ENCODE peak calls at places on chromosomes 1 and 21, in five cellular contexts. Z is left ventricle myocardium inferior, F is H9, C is transverse colon, I is thoracic aorta. X is an unnamed sample.
A peak's percentile ranks its signal among the peaks of the same experiment; 100 is the strongest.

GRCh38 chr1:218247339-218247738 is 37.8 kb upstream of the RRP15 start:
- DNase-seq in Z (no peak), F (no peak), C (no peak), I (no peak), X (no peak)

GRCh38 chr21:46038871-46039397 is 57.4 kb downstream of the COL6A1 start:
- DNase-seq in Z (peak; percentile 76), F (no peak), C (no peak), I (peak; percentile 67), X (no peak)

GRCh38 chr1:243421784-243422183 is 165.9 kb downstream of the SDCCAG8 start:
- DNase-seq in Z (no peak), F (peak; percentile 40), C (peak; percentile 31), I (no peak), X (no peak)

GRCh38 chr1:154334647-154335350 is 9.5 kb downstream of the ATP8B2 start:
- DNase-seq in Z (peak; percentile 84), F (peak; percentile 85), C (peak; percentile 89), I (peak; percentile 81), X (peak; percentile 84)

GRCh38 chr1:209454340-209455014 is 129.0 kb upstream of the CAMK1G start:
- DNase-seq in Z (no peak), F (no peak), C (no peak), I (no peak), X (no peak)

GRCh38 chr1:193060938-193061337 is 1.5 kb downstream of the RO60 start:
- DNase-seq in Z (no peak), F (no peak), C (no peak), I (no peak), X (no peak)

GRCh38 chr1:237187854-237188253 is 145.9 kb downstream of the RYR2 start:
- DNase-seq in Z (no peak), F (no peak), C (no peak), I (no peak), X (no peak)

GRCh38 chr1:53121319-53122172 is 20.9 kb downstream of the SLC1A7 start:
- DNase-seq in Z (peak; percentile 69), F (no peak), C (peak; percentile 16), I (no peak), X (no peak)

GRCh38 chr1:228366062-228366850 is 40.4 kb downstream of the TRIM11 start:
- DNase-seq in Z (no peak), F (no peak), C (no peak), I (no peak), X (no peak)

GRCh38 chr1:16155537-16156410 is at the start of gene EPHA2:
- DNase-seq in Z (peak; percentile 91), F (peak; percentile 95), C (peak; percentile 94), I (peak; percentile 82), X (peak; percentile 87)

GRCh38 chr1:198272492-198272891 is 115.7 kb downstream of the NEK7 start:
- DNase-seq in Z (no peak), F (no peak), C (no peak), I (no peak), X (no peak)

GRCh38 chr1:109724933-109725332 is 12.9 kb downstream of the GSTM5 start:
- DNase-seq in Z (no peak), F (no peak), C (no peak), I (no peak), X (no peak)

GRCh38 chr21:33950425-33951079 is 34.9 kb upstream of the ATP5PO start:
- DNase-seq in Z (no peak), F (no peak), C (no peak), I (no peak), X (no peak)

GRCh38 chr1:220783453-220783852 is 3.3 kb upstream of the MTARC1 start:
- DNase-seq in Z (no peak), F (no peak), C (no peak), I (no peak), X (no peak)

GRCh38 chr1:83418558-83418957 is 580.4 kb downstream of the TTLL7 start:
- DNase-seq in Z (no peak), F (no peak), C (no peak), I (no peak), X (no peak)

GRCh38 chr1:206674745-206675175 is 9.9 kb upstream of the MAPKAPK2 start:
- DNase-seq in Z (no peak), F (no peak), C (peak; percentile 82), I (peak; percentile 43), X (no peak)

GRCh38 chr21:25307489-25307888 is 299.8 kb downstream of the MRPL39 start:
- DNase-seq in Z (no peak), F (no peak), C (no peak), I (no peak), X (no peak)

GRCh38 chr1:206685749-206686485 is 1.2 kb downstream of the MAPKAPK2 start:
- DNase-seq in Z (peak; percentile 61), F (no peak), C (peak; percentile 53), I (no peak), X (peak; percentile 56)

GRCh38 chr1:242468749-242469148 is 55.7 kb downstream of the PLD5 start:
- DNase-seq in Z (no peak), F (no peak), C (peak; percentile 49), I (no peak), X (no peak)

GRCh38 chr1:89484097-89485038 is 40.3 kb upstream of the LRRC8B start:
- DNase-seq in Z (no peak), F (no peak), C (no peak), I (no peak), X (no peak)

GRCh38 chr1:187959062-187959461 is 1130.3 kb downstream of the PLA2G4A start:
- DNase-seq in Z (no peak), F (no peak), C (no peak), I (no peak), X (no peak)

GRCh38 chr1:94178896-94179295 is 57.9 kb upstream of the ABCA4 start:
- DNase-seq in Z (no peak), F (no peak), C (no peak), I (no peak), X (no peak)

GRCh38 chr21:35357041-35357780 is 308.1 kb upstream of the RUNX1 start:
- DNase-seq in Z (no peak), F (no peak), C (no peak), I (no peak), X (no peak)

DNA sequence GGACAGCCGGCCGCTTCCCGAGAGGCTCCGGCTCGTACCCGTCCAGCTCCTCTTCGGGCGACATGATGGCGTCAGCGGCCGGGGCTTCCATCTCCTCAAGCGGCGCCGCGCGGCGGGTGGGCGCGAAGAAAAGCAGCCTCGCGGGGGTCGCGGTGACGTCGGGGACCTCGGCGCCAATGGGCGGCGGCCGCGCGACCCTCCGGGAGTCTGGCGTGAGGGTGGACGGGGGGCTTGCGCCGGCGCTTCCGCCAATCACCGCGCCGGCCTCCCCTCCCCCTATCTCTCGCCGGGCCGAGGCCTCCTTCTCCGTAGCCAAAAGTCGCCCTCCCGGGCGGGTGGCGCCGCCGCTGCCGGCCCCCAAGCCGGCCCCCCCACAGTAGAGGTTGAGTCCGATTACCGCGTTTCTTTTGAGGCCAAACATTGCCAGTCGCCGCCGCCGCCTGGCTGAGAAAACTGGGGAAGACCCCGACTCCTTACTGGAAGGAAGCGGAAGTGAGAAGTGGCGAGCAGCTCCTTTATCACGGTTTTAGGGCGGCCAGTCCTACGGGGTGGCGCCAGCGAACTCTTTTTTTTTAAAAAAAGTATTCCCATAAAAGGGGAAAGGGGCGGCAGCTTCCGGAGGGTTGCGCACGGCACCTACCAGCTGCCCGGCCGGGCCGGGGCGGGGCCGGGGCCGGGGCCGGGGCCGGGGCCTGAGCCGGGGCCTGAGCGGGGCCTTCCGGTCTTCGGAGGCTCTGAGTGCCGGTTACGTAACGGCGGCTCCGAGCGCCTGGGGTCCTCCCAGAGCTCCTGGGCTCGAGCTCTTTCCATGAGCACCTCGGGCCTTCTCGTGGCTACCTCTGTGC is at the start of gene MCL1:
- DNase-seq in Z (peak; percentile 95), F (peak; percentile 95), C (peak; percentile 95), I (peak; percentile 73), X (peak; percentile 86)
- TF ChIP-seq CTCF in Z (no peak), F (no peak), C (peak; percentile 34), I (no peak), X (no peak)

GRCh38 chr1:20711285-20712209 is 6.3 kb downstream of the KIF17 start:
- DNase-seq in Z (no peak), F (no peak), C (no peak), I (no peak), X (no peak)
- TF ChIP-seq CTCF in Z (no peak), F (peak; percentile 21), C (no peak), I (no peak), X (no peak)

GRCh38 chr1:167757433-167758309 is 35.9 kb downstream of the MPZL1 start:
- DNase-seq in Z (no peak), F (no peak), C (no peak), I (no peak), X (no peak)

GRCh38 chr1:167756760-167757405 is 35.1 kb downstream of the MPZL1 start:
- DNase-seq in Z (peak; percentile 37), F (no peak), C (peak; percentile 32), I (no peak), X (no peak)

GRCh38 chr1:167750641-167751040 is 28.9 kb downstream of the MPZL1 start:
- DNase-seq in Z (no peak), F (no peak), C (no peak), I (no peak), X (no peak)

GRCh38 chr1:167752219-167752985 is 30.6 kb downstream of the MPZL1 start:
- DNase-seq in Z (no peak), F (no peak), C (no peak), I (no peak), X (no peak)

DNA sequence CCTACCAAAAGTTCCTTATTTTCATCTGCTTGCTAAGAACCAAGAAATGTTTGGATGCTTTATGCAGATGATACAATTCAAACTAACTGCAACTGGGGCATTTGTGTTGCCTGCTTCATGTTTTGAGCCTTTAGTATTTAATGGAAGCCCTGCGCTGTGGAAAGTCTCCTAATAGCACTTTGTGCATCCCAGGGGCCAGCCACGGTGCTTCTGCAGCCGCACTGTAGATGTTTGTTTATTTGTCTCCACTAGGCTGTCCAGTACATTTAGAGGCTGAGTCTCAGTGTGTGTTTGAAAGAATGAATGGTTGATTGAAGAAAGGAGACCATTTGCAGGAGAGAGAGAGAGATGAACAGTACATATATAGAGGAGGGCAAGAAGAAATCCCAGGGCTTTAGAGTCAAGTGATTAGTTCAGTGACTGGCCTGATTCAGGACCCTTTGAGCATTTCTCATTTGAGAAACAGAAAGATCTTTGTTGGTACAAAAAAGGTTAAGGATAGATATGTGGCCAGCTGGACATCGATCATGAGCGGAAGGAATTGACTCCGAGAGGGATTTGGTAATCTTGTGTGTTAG is 33.9 kb downstream of the MPZL1 start:
- DNase-seq in Z (no peak), F (no peak), C (no peak), I (no peak), X (no peak)
- TF ChIP-seq CTCF in Z (no peak), F (no peak), C (no peak), I (no peak), X (no peak)

GRCh38 chr1:107480548-107480947 is 339.7 kb downstream of the NTNG1 start:
- DNase-seq in Z (no peak), F (no peak), C (peak; percentile 42), I (no peak), X (no peak)
- TF ChIP-seq CTCF in Z (no peak), F (no peak), C (no peak), I (no peak), X (no peak)

GRCh38 chr1:232047473-232047872 is 420.9 kb downstream of the DISC1 start:
- DNase-seq in Z (no peak), F (no peak), C (no peak), I (no peak), X (no peak)
- TF ChIP-seq CTCF in Z (peak; percentile 35), F (peak; percentile 51), C (peak; percentile 16), I (no peak), X (no peak)

X was measured in endothelial cell.